ENCODE peak calls at places on chromosomes 16 and 17, in five cellular contexts. M is A549, H is uterus, D is Peyer's patch, C is IMR-90. L is an unnamed sample.

GRCh38 chr17:44218344-44219125 is 940 bp downstream of the UBTF start:
- DNase-seq in M (peak), H (peak), D (peak), C (peak), L (peak)

GRCh38 chr17:50889528-50890118 is 23.5 kb upstream of the TOB1 start:
- DNase-seq in M (no peak), H (no peak), D (no peak), C (no peak), L (no peak)

GRCh38 chr17:3916013-3916696 is at the start of gene P2RX1:
- DNase-seq in M (no peak), H (no peak), D (peak), C (no peak), L (no peak)

GRCh38 chr17:15928286-15928785 is 16.6 kb upstream of the ADORA2B start:
- DNase-seq in M (no peak), H (no peak), D (no peak), C (no peak), L (no peak)

GRCh38 chr16:53622315-53622714 is 81.3 kb downstream of the RPGRIP1L start:
- DNase-seq in M (no peak), H (no peak), D (no peak), C (no peak), L (no peak)

GRCh38 chr16:22693670-22694340 is 120.2 kb upstream of the HS3ST2 start:
- DNase-seq in M (no peak), H (no peak), D (no peak), C (no peak), L (no peak)

GRCh38 chr17:68103148-68103547 is 67.6 kb downstream of the KPNA2 start:
- DNase-seq in M (no peak), H (no peak), D (no peak), C (no peak), L (no peak)

GRCh38 chr17:57881143-57881542 is 31.3 kb upstream of the MRPS23 start:
- DNase-seq in M (no peak), H (no peak), D (no peak), C (peak), L (no peak)

GRCh38 chr17:19672009-19672837 is 23.7 kb downstream of the ALDH3A2 start:
- DNase-seq in M (no peak), H (no peak), D (peak), C (peak), L (peak)

GRCh38 chr17:65902831-65903549 is 288.9 kb downstream of the CEP112 start:
- DNase-seq in M (no peak), H (no peak), D (no peak), C (no peak), L (no peak)

GRCh38 chr17:60091109-60091508 is 12.4 kb upstream of the HEATR6 start:
- DNase-seq in M (no peak), H (no peak), D (no peak), C (no peak), L (no peak)

GRCh38 chr16:78437352-78437968 is 338.0 kb downstream of the WWOX start:
- DNase-seq in M (peak), H (no peak), D (peak), C (peak), L (no peak)

GRCh38 chr16:24562811-24563210 is 23.4 kb downstream of the RBBP6 start:
- DNase-seq in M (no peak), H (no peak), D (no peak), C (no peak), L (no peak)

GRCh38 chr16:47141773-47142468 is 1.8 kb downstream of the NETO2 start:
- DNase-seq in M (peak), H (peak), D (peak), C (peak), L (peak)

GRCh38 chr16:75264999-75265910 is 13.8 kb upstream of the BCAR1 start:
- DNase-seq in M (no peak), H (peak), D (peak), C (no peak), L (peak)

DNA sequence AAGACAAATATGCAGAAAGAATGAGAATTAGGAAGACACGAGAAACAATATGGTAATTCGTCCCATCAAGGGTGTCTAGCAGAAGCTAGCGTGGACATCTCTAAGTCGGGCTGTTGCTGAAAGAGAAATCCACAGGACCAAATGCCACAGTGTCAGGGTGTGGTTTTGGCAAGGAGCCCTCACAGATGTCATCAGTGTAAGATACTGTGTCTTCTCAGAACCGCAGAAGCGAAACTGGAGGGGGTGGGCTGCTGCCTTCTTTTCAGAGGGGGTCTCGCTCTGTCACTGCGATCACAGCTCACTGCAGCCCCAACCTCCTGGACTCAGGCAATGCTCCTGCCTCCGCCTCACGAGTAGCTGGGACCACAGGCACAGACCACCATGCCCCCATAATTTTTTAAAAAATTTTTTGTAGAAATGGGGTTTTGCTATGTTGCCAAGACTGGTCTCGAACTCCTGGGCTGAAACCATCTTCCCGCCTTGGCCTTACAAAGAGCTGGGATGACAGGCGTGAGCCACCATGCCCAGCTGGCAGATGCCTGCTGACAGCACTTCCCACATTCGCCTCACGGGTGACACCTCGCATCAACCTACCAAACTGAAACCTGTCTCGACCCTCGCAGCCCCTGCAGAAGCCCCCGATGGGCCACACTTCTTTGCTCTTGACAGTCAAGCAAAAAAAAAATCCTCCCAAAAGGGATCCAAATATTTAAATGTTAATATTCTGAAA is 26.2 kb downstream of the TRAP1 start:
- DNase-seq in M (peak), H (peak), D (no peak), C (no peak), L (no peak)
- TF ChIP-seq POLR2A in M (no peak), H (no peak), D (no peak), C (no peak), L (no peak)

GRCh38 chr16:69448470-69449193 is 24.2 kb downstream of the CYB5B start:
- DNase-seq in M (peak), H (no peak), D (no peak), C (peak), L (no peak)

GRCh38 chr16:69440236-69440635 is 15.8 kb downstream of the CYB5B start:
- DNase-seq in M (no peak), H (no peak), D (no peak), C (no peak), L (no peak)

GRCh38 chr16:69443809-69444611 is 19.6 kb downstream of the CYB5B start:
- DNase-seq in M (peak), H (peak), D (peak), C (peak), L (no peak)

DNA sequence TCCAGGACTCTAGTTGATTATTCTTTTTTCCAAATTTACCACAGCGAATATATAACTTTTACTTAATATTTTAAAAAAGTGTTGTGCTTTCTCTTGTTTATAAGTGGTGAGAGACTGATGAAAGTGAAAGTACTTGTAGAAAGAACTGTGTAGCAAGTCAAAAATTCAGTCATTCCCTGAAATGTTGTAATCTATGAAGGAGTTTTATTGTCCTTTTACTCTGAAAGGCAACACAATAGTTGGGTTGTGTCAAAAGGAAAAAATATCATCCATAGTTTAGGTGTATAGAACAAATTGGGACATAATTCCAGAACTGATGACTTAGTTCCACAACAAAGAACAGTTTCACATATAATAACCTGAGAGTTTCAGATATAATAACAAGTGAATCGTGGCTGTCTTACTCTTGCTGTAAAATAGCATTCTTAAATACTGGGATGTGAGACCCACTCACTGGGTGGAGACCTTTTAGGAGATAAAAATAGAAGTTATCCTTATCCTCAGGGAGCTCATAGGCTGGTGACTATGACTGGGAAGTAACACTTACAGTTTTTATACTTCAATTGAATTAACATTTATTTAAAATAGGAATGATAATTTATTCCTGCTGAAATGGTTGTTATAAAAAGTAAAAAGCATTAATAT is 20.6 kb downstream of the CYB5B start:
- DNase-seq in M (no peak), H (no peak), D (no peak), C (peak), L (no peak)
- H3K4me3 ChIP-seq in M (peak), H (peak), D (peak), C (peak), L (no peak)

DNA sequence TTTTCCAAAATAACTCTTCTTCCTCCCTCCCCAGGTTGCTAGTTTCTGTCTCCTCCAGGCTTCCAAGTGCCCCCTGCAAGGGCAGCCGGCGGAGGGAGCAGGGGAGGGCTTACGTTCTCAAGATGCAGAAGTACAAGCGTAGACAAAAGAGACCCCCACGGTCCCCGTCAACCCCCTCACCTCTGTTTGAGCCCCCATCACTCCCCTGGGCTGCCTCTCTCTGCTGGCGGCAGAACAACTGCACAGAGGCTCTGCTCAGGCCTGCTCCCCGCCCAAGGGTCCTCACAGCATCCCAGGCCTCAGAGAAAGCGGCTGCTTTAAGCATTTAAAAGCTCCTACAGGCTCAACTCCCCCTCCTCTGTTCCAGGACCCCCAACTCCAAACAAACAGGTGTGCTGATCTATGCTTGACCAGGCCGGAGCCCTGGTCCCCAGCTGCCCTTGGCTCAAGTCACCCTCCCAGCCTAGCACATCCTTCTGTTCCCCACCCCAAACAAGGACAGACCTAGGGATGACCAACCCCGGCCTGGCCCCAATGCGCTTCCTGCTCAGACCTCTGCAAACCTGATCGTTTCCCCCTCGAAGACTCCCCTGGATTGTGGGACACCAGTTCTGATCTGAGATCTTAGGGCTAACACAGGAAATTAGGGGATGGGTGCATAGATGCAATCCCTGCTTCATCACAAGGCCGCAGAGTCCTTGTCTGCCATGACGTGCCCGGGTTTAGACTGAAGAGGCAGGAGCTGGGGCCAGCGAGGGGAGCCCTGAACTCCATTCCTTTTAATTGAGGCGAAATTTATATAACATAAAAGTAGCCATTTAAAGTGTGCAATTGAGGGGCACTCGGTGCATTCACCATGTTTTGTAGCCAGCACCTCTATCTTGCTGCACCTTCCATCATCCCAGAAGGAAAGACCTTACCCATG is 17.2 kb upstream of the RBFOX3 start:
- DNase-seq in M (no peak), H (peak), D (peak), C (no peak), L (peak)
- H3K27ac ChIP-seq in M (peak), H (no peak), D (no peak), C (no peak), L (no peak)

DNA sequence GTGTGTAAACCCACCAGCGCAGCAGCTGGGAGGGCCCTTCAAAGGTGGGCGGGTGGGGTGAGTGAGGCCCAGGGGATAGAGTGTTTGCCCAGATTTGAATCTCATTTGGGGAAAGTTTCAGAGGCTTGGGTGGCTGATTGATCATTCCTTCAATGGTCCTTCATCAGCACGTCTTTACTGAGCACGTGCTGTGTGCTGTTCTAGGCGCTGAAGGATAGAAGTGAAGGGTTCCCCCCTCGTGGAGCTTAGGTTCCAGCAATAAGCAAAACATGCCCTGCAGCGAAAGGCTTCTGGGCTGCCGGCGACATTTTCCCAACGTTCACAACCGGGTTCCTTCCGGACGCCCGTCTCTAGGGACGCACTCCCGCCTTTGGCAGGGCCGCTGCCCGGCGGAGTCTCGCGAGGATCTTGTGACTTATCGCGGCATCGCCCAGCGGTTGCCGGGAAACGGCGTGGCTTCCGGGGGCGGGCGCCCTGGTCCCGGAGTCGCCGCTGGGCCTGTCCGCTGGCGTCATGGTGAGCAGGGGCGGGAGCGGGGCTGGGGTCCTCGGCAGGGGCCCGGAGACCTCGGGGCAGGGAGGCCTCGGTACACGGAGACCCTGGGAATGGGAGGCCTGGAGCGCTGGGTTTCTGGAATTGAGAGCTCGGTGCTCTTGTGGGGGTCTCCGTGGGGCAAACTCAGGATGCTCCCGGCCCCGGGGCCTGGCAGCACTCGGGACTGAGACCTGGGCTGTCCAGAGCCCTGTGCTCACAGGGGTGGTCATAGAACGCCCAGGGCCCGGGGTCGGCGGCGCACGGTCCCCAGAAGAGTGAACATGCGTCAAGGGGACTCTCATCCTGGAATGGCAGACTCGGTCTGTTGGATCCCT is 3.2 kb upstream of the DBNDD1 start:
- DNase-seq in M (peak), H (peak), D (peak), C (peak), L (peak)
- TF ChIP-seq POLR2A in M (peak), H (no peak), D (no peak), C (no peak), L (no peak)